ENCODE peak calls at places on chromosome 13, in six cellular contexts. Z is adrenal gland; O is CD4-positive, alpha-beta memory T cell; Y is naive thymus-derived CD8-positive, alpha-beta T cell; C is neural crest cell; E is amniotic stem cell. H is an unnamed sample.

GRCh38 chr13:50319603-50320296 is 304.5 kb downstream of the KCNRG start:
- DNase-seq in Z (no peak), E (no peak), Y (no peak), C (no peak), O (peak), H (no peak)

GRCh38 chr13:48318714-48319457 is 15.3 kb downstream of the RB1 start:
- DNase-seq in Z (no peak), O (no peak), E (no peak), C (no peak), Y (peak), H (peak)

GRCh38 chr13:73908809-73909208 is 225.4 kb downstream of the KLF12 start:
- DNase-seq in E (no peak), Y (no peak), O (no peak), C (no peak), Z (no peak), H (no peak)

GRCh38 chr13:36673838-36674326 is at the start of gene SERTM1:
- DNase-seq in C (peak), E (no peak), Y (no peak), O (no peak), Z (no peak), H (peak)

GRCh38 chr13:98994896-98995295 is 17.0 kb upstream of the DOCK9 start:
- DNase-seq in Z (no peak), O (peak), E (no peak), C (no peak), Y (no peak), H (no peak)

GRCh38 chr13:99895428-99895998 is 76.1 kb downstream of the ZIC5 start:
- DNase-seq in C (no peak), Y (no peak), E (no peak), Z (no peak), O (peak), H (no peak)

GRCh38 chr13:96053003-96053703 is at the start of gene UGGT2:
- DNase-seq in O (no peak), Y (no peak), C (peak), E (peak), Z (peak), H (peak)

GRCh38 chr13:64239372-64239771 is 2823.7 kb upstream of the PCDH20 start:
- DNase-seq in C (no peak), Y (no peak), O (no peak), Z (no peak), E (no peak), H (no peak)

GRCh38 chr13:81577601-81578000 is 1236.7 kb upstream of the SPRY2 start:
- DNase-seq in Y (no peak), Z (no peak), C (no peak), O (no peak), E (no peak), H (no peak)

GRCh38 chr13:79782541-79783216 is 301.7 kb downstream of the NDFIP2 start:
- DNase-seq in C (peak), Y (no peak), E (no peak), Z (no peak), O (no peak), H (peak)

GRCh38 chr13:113976711-113977684 is 3.1 kb upstream of the C13orf46 start:
- DNase-seq in O (no peak), Z (no peak), C (no peak), Y (peak), E (no peak), H (peak)

GRCh38 chr13:19587635-19588300 is 26.4 kb upstream of the TPTE2 start:
- DNase-seq in Z (no peak), O (peak), E (no peak), C (no peak), Y (no peak), H (no peak)

GRCh38 chr13:50544226-50544625 is 299.3 kb downstream of the DLEU7 start:
- DNase-seq in O (no peak), Z (no peak), E (no peak), C (no peak), Y (no peak), H (no peak)

GRCh38 chr13:107512551-107512950 is 702.8 kb downstream of the LIG4 start:
- DNase-seq in E (no peak), Z (no peak), C (no peak), Y (no peak), O (no peak), H (no peak)

GRCh38 chr13:106083620-106084350 is 451.7 kb downstream of the EFNB2 start:
- DNase-seq in Z (no peak), Y (no peak), O (no peak), C (no peak), E (peak), H (no peak)

GRCh38 chr13:48072304-48072703 is 22.6 kb downstream of the MED4 start:
- DNase-seq in Y (no peak), E (no peak), Z (no peak), O (no peak), C (no peak), H (no peak)

GRCh38 chr13:21638319-21639282 is 32.3 kb upstream of the FGF9 start:
- DNase-seq in Z (peak), E (no peak), C (peak), O (peak), Y (no peak), H (no peak)

GRCh38 chr13:73171242-73171641 is 112.4 kb downstream of the KLF5 start:
- DNase-seq in Y (no peak), Z (no peak), C (no peak), E (no peak), O (no peak), H (no peak)

GRCh38 chr13:37277435-37278144 is 172.1 kb upstream of the CSNK1A1L start:
- DNase-seq in O (no peak), E (no peak), Y (no peak), C (no peak), Z (no peak), H (no peak)

GRCh38 chr13:114059946-114060860 is 72.2 kb downstream of the RASA3 start:
- DNase-seq in C (no peak), O (no peak), E (no peak), Z (no peak), Y (no peak), H (peak)

GRCh38 chr13:97948041-97948440 is 5.4 kb upstream of the IPO5 start:
- DNase-seq in O (no peak), Y (no peak), C (no peak), E (no peak), Z (no peak), H (no peak)

GRCh38 chr13:99085139-99085845 is 107.4 kb upstream of the DOCK9 start:
- DNase-seq in Z (peak), O (peak), C (no peak), E (no peak), Y (no peak), H (no peak)

GRCh38 chr13:50116430-50116973 is 101.3 kb downstream of the KCNRG start:
- DNase-seq in Y (no peak), O (no peak), C (no peak), E (no peak), Z (no peak), H (no peak)

GRCh38 chr13:92547256-92547655 is 679.4 kb upstream of the GPC6 start:
- DNase-seq in O (no peak), Z (no peak), Y (no peak), C (no peak), E (no peak), H (no peak)

H was measured in left ventricle myocardium superior.